ENCODE peak calls at places on chromosomes 2 and 18, in four cellular contexts. C, V, T and D are unnamed samples.
A peak's percentile ranks its signal among the peaks of the same experiment; 100 is the strongest.

GRCh38 chr18:31101148-31102019 is 837 bp downstream of the DSC2 start:
- DNase-seq in C (no peak), V (no peak), T (no peak), D (no peak)

GRCh38 chr18:5879479-5879882 is 15.8 kb downstream of the TMEM200C start:
- DNase-seq in C (no peak), V (no peak), T (no peak), D (no peak)

GRCh38 chr2:38152913-38153312 is 77.0 kb upstream of the CYP1B1 start:
- DNase-seq in C (no peak), V (no peak), T (no peak), D (no peak)

GRCh38 chr18:79732721-79733025 is 53.1 kb downstream of the CTDP1 start:
- DNase-seq in C (no peak), V (no peak), T (no peak), D (no peak)

GRCh38 chr2:237242091-237242536 is 156.4 kb downstream of the COPS8 start:
- DNase-seq in C (no peak), V (no peak), T (no peak), D (no peak)

GRCh38 chr2:45874324-45874723 is 222.8 kb downstream of the PRKCE start:
- DNase-seq in C (no peak), V (no peak), T (peak; percentile 36), D (no peak)

GRCh38 chr2:207352978-207353377 is 176.8 kb upstream of the CREB1 start:
- DNase-seq in C (no peak), V (peak; percentile 13), T (no peak), D (no peak)

GRCh38 chr2:20829861-20830260 is 7.0 kb upstream of the LDAH start:
- DNase-seq in C (no peak), V (no peak), T (no peak), D (no peak)

GRCh38 chr2:121505005-121505404 is 25.7 kb upstream of the RNU4ATAC start:
- DNase-seq in C (no peak), V (no peak), T (no peak), D (no peak)

GRCh38 chr2:199716807-199717586 is 134.0 kb downstream of the FTCDNL1 start:
- DNase-seq in C (no peak), V (no peak), T (no peak), D (no peak)

GRCh38 chr2:74041182-74041581 is 56.5 kb downstream of the TET3 start:
- DNase-seq in C (no peak), V (no peak), T (no peak), D (no peak)

GRCh38 chr2:219851801-219852481 is 224.5 kb downstream of the SLC4A3 start:
- DNase-seq in C (no peak), V (no peak), T (no peak), D (no peak)

GRCh38 chr2:55743583-55743982 is 49.9 kb upstream of the PNPT1 start:
- DNase-seq in C (no peak), V (no peak), T (no peak), D (no peak)

GRCh38 chr2:147501973-147502372 is 342.9 kb upstream of the ACVR2A start:
- DNase-seq in C (no peak), V (no peak), T (peak; percentile 87), D (no peak)

GRCh38 chr2:187986392-187987105 is 305.1 kb upstream of the GULP1 start:
- DNase-seq in C (no peak), V (no peak), T (no peak), D (no peak)

GRCh38 chr2:241218131-241219029 is 29.9 kb downstream of the ANO7 start:
- DNase-seq in C (peak; percentile 6), V (no peak), T (peak; percentile 8), D (no peak)

GRCh38 chr2:62283147-62283546 is 87.2 kb downstream of the B3GNT2 start:
- DNase-seq in C (no peak), V (no peak), T (no peak), D (no peak)

GRCh38 chr18:55275042-55275897 is 312.7 kb downstream of the TCF4 start:
- DNase-seq in C (no peak), V (no peak), T (no peak), D (no peak)

GRCh38 chr2:42974697-42975357 is 182.4 kb upstream of the HAAO start:
- DNase-seq in C (peak; percentile 19), V (peak; percentile 29), T (no peak), D (no peak)

GRCh38 chr18:45416168-45416567 is 199.1 kb upstream of the SLC14A2 start:
- DNase-seq in C (no peak), V (peak; percentile 92), T (peak; percentile 42), D (no peak)

GRCh38 chr2:213627835-213628234 is 343.6 kb downstream of the SPAG16 start:
- DNase-seq in C (no peak), V (no peak), T (no peak), D (no peak)

GRCh38 chr18:43341014-43341413 is 63.7 kb upstream of the SYT4 start:
- DNase-seq in C (no peak), V (no peak), T (no peak), D (no peak)

GRCh38 chr2:179580378-179581146 is 280.9 kb downstream of the ZNF385B start:
- DNase-seq in C (no peak), V (no peak), T (no peak), D (no peak)

GRCh38 chr18:38010971-38011370 is 445.4 kb upstream of the CELF4 start:
- DNase-seq in C (no peak), V (no peak), T (no peak), D (no peak)

GRCh38 chr2:183998797-183999190 is 599.5 kb upstream of the ZNF804A start:
- DNase-seq in C (no peak), V (no peak), T (no peak), D (no peak)

GRCh38 chr2:98708396-98709186 is 22.3 kb downstream of the MGAT4A start:
- DNase-seq in C (no peak), V (no peak), T (peak; percentile 19), D (no peak)

GRCh38 chr2:182891611-182892010 is 25.2 kb upstream of the FRZB start:
- DNase-seq in C (no peak), V (no peak), T (no peak), D (no peak)

GRCh38 chr18:56627991-56628390 is 10.4 kb downstream of the TXNL1 start:
- DNase-seq in C (no peak), V (no peak), T (no peak), D (no peak)

GRCh38 chr2:235061656-235062055 is 109.8 kb downstream of the SH3BP4 start:
- DNase-seq in C (no peak), V (no peak), T (no peak), D (no peak)

GRCh38 chr2:3634631-3635091 is 23.3 kb upstream of the ALLC start:
- DNase-seq in C (no peak), V (no peak), T (no peak), D (no peak)

GRCh38 chr2:118292991-118293390 is 204.7 kb downstream of the INSIG2 start:
- DNase-seq in C (no peak), V (no peak), T (no peak), D (no peak)

GRCh38 chr2:179377296-179377695 is 112.7 kb upstream of the SESTD1 start:
- DNase-seq in C (no peak), V (no peak), T (no peak), D (no peak)